ENCODE peak calls at places on chromosomes 5 and 9, in six cellular contexts. B is brain microvascular endothelial cell, F is cardiac muscle cell, S is left ventricle myocardium inferior, P is OCI-LY7, T is transverse colon. I is an unnamed sample.

GRCh38 chr9:126155756-126156664 is 170.6 kb upstream of the MVB12B start:
- DNase-seq in B (no peak), F (no peak), S (no peak), P (no peak), T (no peak), I (no peak)

GRCh38 chr5:95080026-95080425 is 204.9 kb downstream of the MCTP1 start:
- DNase-seq in B (no peak), F (no peak), S (no peak), P (no peak), T (no peak), I (no peak)

GRCh38 chr9:76761448-76761847 is 2.8 kb upstream of the PCA3 start:
- DNase-seq in B (no peak), F (no peak), S (no peak), P (peak), T (no peak), I (peak)

GRCh38 chr5:143011621-143012020 is 241.4 kb downstream of the ARHGAP26 start:
- DNase-seq in B (peak), F (no peak), S (no peak), P (no peak), T (no peak), I (no peak)

GRCh38 chr5:132901730-132902129 is 28.3 kb downstream of the LEAP2 start:
- DNase-seq in B (no peak), F (no peak), S (no peak), P (peak), T (no peak), I (no peak)

GRCh38 chr9:98977813-98978212 is 34.1 kb downstream of the COL15A1 start:
- DNase-seq in B (no peak), F (no peak), S (no peak), P (no peak), T (no peak), I (no peak)

GRCh38 chr5:115309751-115310370 is 13.4 kb upstream of the CCDC112 start:
- DNase-seq in B (no peak), F (peak), S (no peak), P (peak), T (no peak), I (peak)

GRCh38 chr5:30959238-30959637 is 234.2 kb upstream of the CDH6 start:
- DNase-seq in B (no peak), F (no peak), S (no peak), P (no peak), T (no peak), I (no peak)

GRCh38 chr9:111891910-111892499 is 4.6 kb upstream of the UGCG start:
- DNase-seq in B (no peak), F (no peak), S (no peak), P (peak), T (peak), I (peak)

GRCh38 chr5:76083555-76084495 is 642 bp downstream of the SV2C start:
- DNase-seq in B (no peak), F (peak), S (no peak), P (no peak), T (no peak), I (no peak)

GRCh38 chr5:87829214-87829551 is 416.5 kb upstream of the CCNH start:
- DNase-seq in B (peak), F (no peak), S (peak), P (no peak), T (no peak), I (no peak)

GRCh38 chr9:6068983-6069382 is 53.6 kb upstream of the RANBP6 start:
- DNase-seq in B (no peak), F (no peak), S (no peak), P (no peak), T (no peak), I (peak)

GRCh38 chr9:74001382-74001781 is 495.8 kb upstream of the RORB start:
- DNase-seq in B (no peak), F (no peak), S (no peak), P (no peak), T (no peak), I (no peak)

GRCh38 chr5:16797949-16798348 is 138.1 kb downstream of the MYO10 start:
- DNase-seq in B (no peak), F (no peak), S (no peak), P (no peak), T (no peak), I (no peak)

GRCh38 chr5:165996484-165996883 is 2295.0 kb upstream of the WWC1 start:
- DNase-seq in B (no peak), F (peak), S (no peak), P (no peak), T (no peak), I (no peak)

GRCh38 chr9:133848471-133848870 is 110.3 kb upstream of the SARDH start:
- DNase-seq in B (no peak), F (no peak), S (no peak), P (no peak), T (no peak), I (no peak)

GRCh38 chr5:164345173-164345572 is 839.8 kb downstream of the MAT2B start:
- DNase-seq in B (no peak), F (peak), S (peak), P (no peak), T (no peak), I (no peak)

GRCh38 chr5:131206772-131207171 is 36.0 kb downstream of the LYRM7 start:
- DNase-seq in B (no peak), F (no peak), S (no peak), P (no peak), T (no peak), I (no peak)

GRCh38 chr9:126618590-126619335 is 5.0 kb downstream of the LMX1B start:
- DNase-seq in B (no peak), F (no peak), S (no peak), P (no peak), T (no peak), I (no peak)

GRCh38 chr9:136023401-136024225 is 62.4 kb upstream of the UBAC1 start:
- DNase-seq in B (peak), F (no peak), S (peak), P (no peak), T (no peak), I (no peak)

GRCh38 chr9:13410566-13411031 is 131.1 kb upstream of the MPDZ start:
- DNase-seq in B (no peak), F (no peak), S (no peak), P (no peak), T (no peak), I (no peak)

GRCh38 chr9:124960409-124960752 is 19.5 kb upstream of the GOLGA1 start:
- DNase-seq in B (peak), F (no peak), S (no peak), P (no peak), T (no peak), I (no peak)

GRCh38 chr9:21392270-21392669 is 7.1 kb upstream of the IFNA2 start:
- DNase-seq in B (no peak), F (no peak), S (no peak), P (peak), T (no peak), I (peak)

GRCh38 chr9:85009251-85009650 is 339.7 kb downstream of the NTRK2 start:
- DNase-seq in B (no peak), F (no peak), S (no peak), P (no peak), T (no peak), I (no peak)

GRCh38 chr5:132072508-132072907 is 1.1 kb upstream of the CSF2 start:
- DNase-seq in B (no peak), F (no peak), S (no peak), P (no peak), T (no peak), I (no peak)

GRCh38 chr5:168269950-168270349 is 21.5 kb upstream of the WWC1 start:
- DNase-seq in B (no peak), F (no peak), S (no peak), P (no peak), T (no peak), I (peak)

GRCh38 chr5:177442066-177442836 is 4.4 kb upstream of the PRR7 start:
- DNase-seq in B (no peak), F (no peak), S (no peak), P (no peak), T (no peak), I (no peak)
- H3K27ac ChIP-seq in B (no peak), F (no peak), S (no peak), P (no peak), T (no peak), I (no peak)

GRCh38 chr5:150152636-150153462 is 2.8 kb downstream of the PDGFRB start:
- DNase-seq in B (no peak), F (no peak), S (no peak), P (no peak), T (no peak), I (no peak)
- H3K4me3 ChIP-seq in B (peak), F (no peak), S (peak), P (no peak), T (peak), I (no peak)

GRCh38 chr9:132283863-132284262 is 70.9 kb downstream of the SETX start:
- DNase-seq in B (peak), F (no peak), S (no peak), P (no peak), T (no peak), I (no peak)
- H3K27ac ChIP-seq in B (peak), F (peak), S (no peak), P (no peak), T (no peak), I (no peak)

GRCh38 chr9:110206388-110206787 is 1.6 kb downstream of the C9orf152 start:
- DNase-seq in B (no peak), F (no peak), S (no peak), P (no peak), T (no peak), I (no peak)
- H3K4me3 ChIP-seq in B (no peak), F (no peak), S (no peak), P (no peak), T (peak), I (peak)

DNA sequence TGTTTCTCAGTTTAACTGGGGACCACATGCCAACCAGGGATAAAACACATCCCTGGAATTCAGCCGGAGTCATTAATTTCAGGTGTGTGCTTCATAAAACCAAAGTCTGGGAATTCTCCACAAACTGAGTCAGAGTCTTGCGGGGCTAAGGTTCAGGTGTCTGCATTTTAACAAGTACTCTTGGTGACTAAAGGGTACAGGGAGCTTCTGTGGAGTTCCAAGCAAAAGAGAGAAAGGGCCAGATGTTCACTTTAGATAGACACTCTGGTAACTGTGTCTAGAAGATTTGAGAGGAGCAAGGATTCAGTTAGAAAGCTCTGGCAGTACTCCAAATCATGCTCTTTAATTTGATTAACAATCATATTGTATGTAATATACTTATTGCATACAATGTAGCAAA is 4.0 kb downstream of the NADK2 start:
- DNase-seq in B (no peak), F (no peak), S (no peak), P (peak), T (no peak), I (peak)
- H3K27ac ChIP-seq in B (no peak), F (no peak), S (no peak), P (peak), T (peak), I (no peak)

I was measured in small intestine.